ENCODE peak calls at places on chromosomes 2 and 18, in five cellular contexts. F is stimulated activated CD4-positive, alpha-beta T cell treated with anti-CD3 and anti-CD28 coated beads, TNF-alpha, amount 100 ng/mL, for 24 hours; Y is stimulated activated CD8-positive, alpha-beta memory T cell treated with anti-CD3 and anti-CD28 coated beads, Interleukin-7, amount 100 ng/mL, for 24 hours; J is NCI-H2171 treated with DMSO at 0.1 percent for 48 hours; V is brain microvascular endothelial cell. T is an unnamed sample.

GRCh38 chr2:204842731-204843490 is 297.6 kb downstream of the PARD3B start:
- DNase-seq in F (no peak), V (peak), J (no peak), Y (no peak), T (no peak)

GRCh38 chr2:220194630-220195029 is 567.2 kb downstream of the SLC4A3 start:
- DNase-seq in Y (no peak), J (no peak), V (peak), F (no peak), T (no peak)

GRCh38 chr2:65159921-65160320 is 30.0 kb upstream of the RAB1A start:
- DNase-seq in Y (no peak), J (no peak), V (no peak), F (no peak), T (no peak)

GRCh38 chr2:33634261-33634910 is 35.3 kb upstream of the FAM98A start:
- DNase-seq in J (peak), F (no peak), Y (no peak), V (no peak), T (no peak)

GRCh38 chr18:68177807-68178702 is 536.9 kb downstream of the TMX3 start:
- DNase-seq in V (peak), J (peak), F (no peak), Y (no peak), T (no peak)

GRCh38 chr2:50084086-50084843 is 930.0 kb upstream of the FSHR start:
- DNase-seq in V (no peak), J (no peak), F (no peak), Y (no peak), T (no peak)

GRCh38 chr18:23453657-23454011 is 547 bp downstream of the RIOK3 start:
- DNase-seq in Y (no peak), V (peak), J (peak), F (no peak), T (no peak)

GRCh38 chr18:80012714-80013113 is 21.5 kb upstream of the RBFA start:
- DNase-seq in V (no peak), F (no peak), J (no peak), Y (no peak), T (no peak)

GRCh38 chr2:234308073-234308813 is 188.6 kb downstream of the ARL4C start:
- DNase-seq in V (peak), F (no peak), Y (no peak), J (no peak), T (no peak)

GRCh38 chr2:30235008-30235655 is 3.8 kb downstream of the LBH start:
- DNase-seq in V (peak), J (no peak), F (peak), Y (no peak), T (peak)

GRCh38 chr2:105344704-105345345 is 7.5 kb downstream of the C2orf49 start:
- DNase-seq in J (peak), F (no peak), V (no peak), Y (no peak), T (no peak)

GRCh38 chr18:79479114-79479760 is 83.5 kb downstream of the NFATC1 start:
- DNase-seq in V (no peak), J (no peak), Y (no peak), F (no peak), T (no peak)

GRCh38 chr2:160221391-160222276 is 21.6 kb upstream of the ITGB6 start:
- DNase-seq in J (no peak), V (no peak), Y (no peak), F (no peak), T (no peak)

GRCh38 chr2:120600786-120601185 is 134.9 kb upstream of the GLI2 start:
- DNase-seq in Y (no peak), J (no peak), V (no peak), F (no peak), T (no peak)

GRCh38 chr2:202104286-202104870 is 31.3 kb downstream of the KIAA2012 start:
- DNase-seq in J (peak), Y (no peak), F (no peak), V (peak), T (no peak)

T was measured in immature natural killer cell.